ENCODE peak calls at places on chromosomes 5 and 9, in six cellular contexts. One of them, this sample, is unnamed.

GRCh38 chr5:10489810-10490426 is 48.2 kb downstream of the ROPN1L start:
- DNase-seq in tibial nerve: no peak
- DNase-seq in HCT116: no peak
- DNase-seq in GM12892: peak
- DNase-seq in body of pancreas: no peak
- DNase-seq in Peyer's patch: no peak
- DNase-seq in this sample: no peak

GRCh38 chr9:82535432-82535998 is 527.4 kb downstream of the RASEF start:
- DNase-seq in GM12892: no peak
- DNase-seq in tibial nerve: no peak
- DNase-seq in Peyer's patch: no peak
- DNase-seq in body of pancreas: no peak
- DNase-seq in HCT116: no peak
- DNase-seq in this sample: no peak

GRCh38 chr5:53100606-53101005 is 9.0 kb downstream of the MOCS2 start:
- DNase-seq in GM12892: no peak
- DNase-seq in HCT116: no peak
- DNase-seq in body of pancreas: no peak
- DNase-seq in tibial nerve: no peak
- DNase-seq in Peyer's patch: no peak
- DNase-seq in this sample: no peak

GRCh38 chr5:115098041-115098702 is 71.5 kb downstream of the TRIM36 start:
- DNase-seq in tibial nerve: no peak
- DNase-seq in HCT116: peak
- DNase-seq in body of pancreas: peak
- DNase-seq in GM12892: peak
- DNase-seq in Peyer's patch: peak
- DNase-seq in this sample: peak

GRCh38 chr5:139251281-139251687 is 42.3 kb upstream of the MATR3 start:
- DNase-seq in body of pancreas: no peak
- DNase-seq in HCT116: no peak
- DNase-seq in tibial nerve: no peak
- DNase-seq in GM12892: peak
- DNase-seq in Peyer's patch: peak
- DNase-seq in this sample: peak

GRCh38 chr5:160470437-160471341 is 49.0 kb downstream of the PTTG1 start:
- DNase-seq in HCT116: no peak
- DNase-seq in body of pancreas: no peak
- DNase-seq in Peyer's patch: no peak
- DNase-seq in GM12892: no peak
- DNase-seq in tibial nerve: no peak
- DNase-seq in this sample: peak

GRCh38 chr5:73853091-73853490 is 227.1 kb downstream of the ARHGEF28 start:
- DNase-seq in HCT116: no peak
- DNase-seq in Peyer's patch: no peak
- DNase-seq in GM12892: no peak
- DNase-seq in tibial nerve: no peak
- DNase-seq in body of pancreas: no peak
- DNase-seq in this sample: no peak

GRCh38 chr9:70506159-70506558 is 91.7 kb upstream of the KLF9 start:
- DNase-seq in Peyer's patch: no peak
- DNase-seq in body of pancreas: no peak
- DNase-seq in tibial nerve: no peak
- DNase-seq in HCT116: no peak
- DNase-seq in GM12892: no peak
- DNase-seq in this sample: no peak

GRCh38 chr5:93503598-93504067 is 77.4 kb downstream of the NR2F1-AS1 start:
- DNase-seq in tibial nerve: no peak
- DNase-seq in Peyer's patch: no peak
- DNase-seq in HCT116: no peak
- DNase-seq in GM12892: no peak
- DNase-seq in body of pancreas: no peak
- DNase-seq in this sample: no peak

GRCh38 chr5:175747539-175748060 is 89.7 kb downstream of the HRH2 start:
- DNase-seq in Peyer's patch: no peak
- DNase-seq in body of pancreas: no peak
- DNase-seq in HCT116: no peak
- DNase-seq in tibial nerve: no peak
- DNase-seq in GM12892: no peak
- DNase-seq in this sample: no peak

GRCh38 chr5:68315679-68316271 is 100.2 kb downstream of the PIK3R1 start:
- DNase-seq in Peyer's patch: peak
- DNase-seq in GM12892: peak
- DNase-seq in HCT116: no peak
- DNase-seq in body of pancreas: no peak
- DNase-seq in tibial nerve: no peak
- DNase-seq in this sample: peak

GRCh38 chr5:16934123-16934522 is 2.0 kb downstream of the MYO10 start:
- DNase-seq in HCT116: peak
- DNase-seq in GM12892: no peak
- DNase-seq in body of pancreas: peak
- DNase-seq in tibial nerve: no peak
- DNase-seq in Peyer's patch: peak
- DNase-seq in this sample: peak

GRCh38 chr9:125902224-125902623 is 155.1 kb downstream of the PBX3 start:
- DNase-seq in body of pancreas: no peak
- DNase-seq in Peyer's patch: no peak
- DNase-seq in GM12892: no peak
- DNase-seq in tibial nerve: no peak
- DNase-seq in HCT116: no peak
- DNase-seq in this sample: no peak

GRCh38 chr5:180138214-180138975 is 66.8 kb upstream of the RNF130 start:
- DNase-seq in Peyer's patch: no peak
- DNase-seq in HCT116: no peak
- DNase-seq in tibial nerve: no peak
- DNase-seq in body of pancreas: no peak
- DNase-seq in GM12892: no peak
- DNase-seq in this sample: no peak

GRCh38 chr5:176780951-176781350 is 29.4 kb upstream of the UNC5A start:
- DNase-seq in Peyer's patch: peak
- DNase-seq in GM12892: no peak
- DNase-seq in body of pancreas: no peak
- DNase-seq in HCT116: no peak
- DNase-seq in tibial nerve: no peak
- DNase-seq in this sample: no peak

GRCh38 chr9:104992696-104993095 is 64.7 kb upstream of the ABCA1 start:
- DNase-seq in body of pancreas: no peak
- DNase-seq in tibial nerve: no peak
- DNase-seq in GM12892: no peak
- DNase-seq in Peyer's patch: no peak
- DNase-seq in HCT116: no peak
- DNase-seq in this sample: no peak

GRCh38 chr5:32735512-32735911 is 24.4 kb downstream of the NPR3 start:
- DNase-seq in tibial nerve: no peak
- DNase-seq in body of pancreas: no peak
- DNase-seq in GM12892: no peak
- DNase-seq in Peyer's patch: no peak
- DNase-seq in HCT116: no peak
- DNase-seq in this sample: no peak

GRCh38 chr5:32814141-32814540 is 103.0 kb downstream of the NPR3 start:
- DNase-seq in body of pancreas: no peak
- DNase-seq in tibial nerve: no peak
- DNase-seq in Peyer's patch: no peak
- DNase-seq in HCT116: no peak
- DNase-seq in GM12892: no peak
- DNase-seq in this sample: no peak

GRCh38 chr5:142475102-142475501 is 150.3 kb upstream of the SPRY4 start:
- DNase-seq in Peyer's patch: no peak
- DNase-seq in HCT116: no peak
- DNase-seq in tibial nerve: no peak
- DNase-seq in GM12892: no peak
- DNase-seq in body of pancreas: no peak
- DNase-seq in this sample: no peak
- TF ChIP-seq POLR2A in Peyer's patch: no peak
- TF ChIP-seq POLR2A in HCT116: no peak
- TF ChIP-seq POLR2A in tibial nerve: no peak
- TF ChIP-seq POLR2A in GM12892: no peak
- TF ChIP-seq POLR2A in body of pancreas: no peak
- TF ChIP-seq POLR2A in this sample: no peak

GRCh38 chr5:109409061-109409843 is 522 bp downstream of the PJA2 start:
- DNase-seq in Peyer's patch: peak
- DNase-seq in tibial nerve: peak
- DNase-seq in HCT116: peak
- DNase-seq in GM12892: peak
- DNase-seq in body of pancreas: peak
- DNase-seq in this sample: peak
- TF ChIP-seq POLR2A in Peyer's patch: no peak
- TF ChIP-seq POLR2A in tibial nerve: peak
- TF ChIP-seq POLR2A in HCT116: no peak
- TF ChIP-seq POLR2A in GM12892: peak
- TF ChIP-seq POLR2A in body of pancreas: no peak
- TF ChIP-seq POLR2A in this sample: peak

GRCh38 chr9:89318123-89319014 is at the start of gene SECISBP2:
- DNase-seq in Peyer's patch: peak
- DNase-seq in body of pancreas: peak
- DNase-seq in GM12892: peak
- DNase-seq in HCT116: peak
- DNase-seq in tibial nerve: peak
- DNase-seq in this sample: peak
- TF ChIP-seq POLR2A in Peyer's patch: peak
- TF ChIP-seq POLR2A in body of pancreas: peak
- TF ChIP-seq POLR2A in GM12892: peak
- TF ChIP-seq POLR2A in HCT116: no peak
- TF ChIP-seq POLR2A in tibial nerve: peak
- TF ChIP-seq POLR2A in this sample: peak

GRCh38 chr5:95124731-95125130 is 160.2 kb downstream of the MCTP1 start:
- DNase-seq in Peyer's patch: no peak
- DNase-seq in tibial nerve: no peak
- DNase-seq in HCT116: no peak
- DNase-seq in GM12892: no peak
- DNase-seq in body of pancreas: no peak
- DNase-seq in this sample: no peak

GRCh38 chr5:95124101-95124500 is 160.8 kb downstream of the MCTP1 start:
- DNase-seq in body of pancreas: no peak
- DNase-seq in Peyer's patch: no peak
- DNase-seq in GM12892: no peak
- DNase-seq in HCT116: no peak
- DNase-seq in tibial nerve: no peak
- DNase-seq in this sample: no peak
- TF ChIP-seq POLR2A in body of pancreas: no peak
- TF ChIP-seq POLR2A in Peyer's patch: no peak
- TF ChIP-seq POLR2A in GM12892: no peak
- TF ChIP-seq POLR2A in HCT116: no peak
- TF ChIP-seq POLR2A in tibial nerve: no peak
- TF ChIP-seq POLR2A in this sample: no peak

GRCh38 chr9:26892251-26893029 is at the start of gene CAAP1:
- DNase-seq in tibial nerve: peak
- DNase-seq in Peyer's patch: peak
- DNase-seq in GM12892: peak
- DNase-seq in body of pancreas: peak
- DNase-seq in HCT116: peak
- DNase-seq in this sample: peak
- TF ChIP-seq POLR2A in tibial nerve: peak
- TF ChIP-seq POLR2A in Peyer's patch: peak
- TF ChIP-seq POLR2A in GM12892: peak
- TF ChIP-seq POLR2A in body of pancreas: peak
- TF ChIP-seq POLR2A in HCT116: peak
- TF ChIP-seq POLR2A in this sample: peak

GRCh38 chr5:76788362-76788761 is 30.5 kb upstream of the F2RL1 start:
- DNase-seq in GM12892: no peak
- DNase-seq in tibial nerve: no peak
- DNase-seq in Peyer's patch: peak
- DNase-seq in HCT116: no peak
- DNase-seq in body of pancreas: peak
- DNase-seq in this sample: no peak

GRCh38 chr5:76791461-76791860 is 27.4 kb upstream of the F2RL1 start:
- DNase-seq in HCT116: no peak
- DNase-seq in tibial nerve: no peak
- DNase-seq in Peyer's patch: no peak
- DNase-seq in body of pancreas: no peak
- DNase-seq in GM12892: no peak
- DNase-seq in this sample: no peak

GRCh38 chr5:76787237-76787636 is 31.6 kb upstream of the F2RL1 start:
- DNase-seq in tibial nerve: peak
- DNase-seq in GM12892: no peak
- DNase-seq in Peyer's patch: no peak
- DNase-seq in body of pancreas: peak
- DNase-seq in HCT116: no peak
- DNase-seq in this sample: no peak

GRCh38 chr5:76789991-76790571 is 28.7 kb upstream of the F2RL1 start:
- DNase-seq in Peyer's patch: no peak
- DNase-seq in tibial nerve: no peak
- DNase-seq in body of pancreas: no peak
- DNase-seq in HCT116: no peak
- DNase-seq in GM12892: no peak
- DNase-seq in this sample: no peak

GRCh38 chr5:76790632-76791290 is 28.1 kb upstream of the F2RL1 start:
- DNase-seq in GM12892: no peak
- DNase-seq in tibial nerve: no peak
- DNase-seq in HCT116: peak
- DNase-seq in Peyer's patch: no peak
- DNase-seq in body of pancreas: no peak
- DNase-seq in this sample: peak
- TF ChIP-seq POLR2A in GM12892: no peak
- TF ChIP-seq POLR2A in tibial nerve: no peak
- TF ChIP-seq POLR2A in HCT116: no peak
- TF ChIP-seq POLR2A in Peyer's patch: no peak
- TF ChIP-seq POLR2A in body of pancreas: no peak
- TF ChIP-seq POLR2A in this sample: no peak

This sample was measured in erythroblast.